ENCODE peak calls at places on chromosomes 7 and 10, in five cellular contexts. G is B cell, V is astrocyte of the spinal cord, A is MCF 10A, F is fibroblast of pulmonary artery. H is an unnamed sample.

GRCh38 chr10:125423569-125423968 is 259.4 kb downstream of the TEX36 start:
- DNase-seq in A (no peak), G (no peak), F (no peak), V (no peak), H (no peak)

GRCh38 chr7:26083113-26083512 is 68.9 kb upstream of the NFE2L3 start:
- DNase-seq in A (peak; percentile 10), V (no peak), F (no peak), G (no peak), H (no peak)

GRCh38 chr7:136168021-136168420 is 190.9 kb upstream of the MTPN start:
- DNase-seq in F (no peak), V (no peak), A (no peak), G (no peak), H (no peak)

GRCh38 chr10:73494877-73495225 is 973 bp downstream of the PPP3CB start:
- DNase-seq in A (no peak), F (peak; percentile 22), V (peak; percentile 31), G (no peak), H (no peak)

GRCh38 chr7:69962077-69962855 is 364.0 kb downstream of the AUTS2 start:
- DNase-seq in A (no peak), G (no peak), F (peak; percentile 8), V (peak; percentile 8), H (no peak)

GRCh38 chr10:33334839-33335549 is 527 bp upstream of the NRP1 start:
- DNase-seq in A (peak; percentile 90), G (no peak), F (peak; percentile 91), V (peak; percentile 94), H (peak; percentile 67)

GRCh38 chr10:49661291-49661856 is 18.1 kb upstream of the C10orf53 start:
- DNase-seq in V (no peak), F (no peak), G (no peak), A (peak; percentile 53), H (no peak)

GRCh38 chr10:61993676-61994401 is 92.3 kb downstream of the ARID5B start:
- DNase-seq in A (peak; percentile 11), F (peak; percentile 64), G (no peak), V (peak; percentile 71), H (no peak)

GRCh38 chr7:25710954-25711353 is 441.0 kb upstream of the NFE2L3 start:
- DNase-seq in G (no peak), F (no peak), V (no peak), A (no peak), H (no peak)

GRCh38 chr10:129917936-129918335 is 46.1 kb downstream of the EBF3 start:
- DNase-seq in V (no peak), A (no peak), G (no peak), F (no peak), H (no peak)

GRCh38 chr10:7121154-7121797 is 289.6 kb downstream of the SFMBT2 start:
- DNase-seq in V (peak; percentile 35), G (peak; percentile 55), A (peak; percentile 62), F (peak; percentile 46), H (peak; percentile 49)

GRCh38 chr7:134690614-134691504 is 44.2 kb downstream of the BPGM start:
- DNase-seq in A (no peak), F (no peak), V (peak; percentile 59), G (no peak), H (no peak)

GRCh38 chr10:12656518-12657142 is 307.3 kb downstream of the CAMK1D start:
- DNase-seq in A (peak; percentile 54), V (peak; percentile 75), F (peak; percentile 73), G (peak; percentile 54), H (no peak)

GRCh38 chr10:70323143-70323696 is 39.4 kb upstream of the NPFFR1 start:
- DNase-seq in G (no peak), V (no peak), A (no peak), F (no peak), H (no peak)

GRCh38 chr7:30973791-30974604 is 10.2 kb downstream of the GHRHR start:
- DNase-seq in A (no peak), G (no peak), V (no peak), F (no peak), H (no peak)

GRCh38 chr10:2964632-2965296 is 102.6 kb upstream of the PFKP start:
- DNase-seq in V (no peak), G (no peak), F (no peak), A (peak; percentile 18), H (no peak)

GRCh38 chr10:10786334-10787090 is 231.2 kb upstream of the CELF2 start:
- DNase-seq in V (peak; percentile 32), F (peak; percentile 82), A (peak; percentile 76), G (no peak), H (no peak)

GRCh38 chr7:113806633-113807327 is 112.0 kb downstream of the PPP1R3A start:
- DNase-seq in V (peak; percentile 70), G (no peak), A (no peak), F (no peak), H (no peak)

GRCh38 chr7:44787041-44787440 is 9.4 kb upstream of the PPIA start:
- DNase-seq in V (no peak), A (no peak), F (no peak), G (peak; percentile 68), H (no peak)

GRCh38 chr7:148921189-148921588 is 37.1 kb upstream of the EZH2 start:
- DNase-seq in A (no peak), V (no peak), G (no peak), F (no peak), H (no peak)

GRCh38 chr10:110274629-110275028 is 30.1 kb downstream of the SMNDC1 start:
- DNase-seq in A (no peak), G (no peak), V (no peak), F (no peak), H (no peak)

GRCh38 chr7:158767707-158768106 is 61.6 kb downstream of the ESYT2 start:
- DNase-seq in F (no peak), G (no peak), A (no peak), V (no peak), H (no peak)

GRCh38 chr10:104906112-104906511 is 265.0 kb downstream of the SORCS3 start:
- DNase-seq in G (no peak), F (no peak), V (no peak), A (no peak), H (no peak)

GRCh38 chr7:44280636-44280992 is 44.8 kb downstream of the CAMK2B start:
- DNase-seq in G (no peak), V (no peak), F (no peak), A (no peak), H (no peak)

GRCh38 chr10:89414879-89415821 is 782 bp downstream of the IFIT5 start:
- DNase-seq in V (peak; percentile 43), G (peak; percentile 69), A (peak; percentile 47), F (peak; percentile 29), H (peak; percentile 24)

GRCh38 chr10:51832652-51833383 is 133.4 kb upstream of the CSTF2T start:
- DNase-seq in V (peak; percentile 76), A (peak; percentile 83), G (no peak), F (peak; percentile 89), H (no peak)

DNA sequence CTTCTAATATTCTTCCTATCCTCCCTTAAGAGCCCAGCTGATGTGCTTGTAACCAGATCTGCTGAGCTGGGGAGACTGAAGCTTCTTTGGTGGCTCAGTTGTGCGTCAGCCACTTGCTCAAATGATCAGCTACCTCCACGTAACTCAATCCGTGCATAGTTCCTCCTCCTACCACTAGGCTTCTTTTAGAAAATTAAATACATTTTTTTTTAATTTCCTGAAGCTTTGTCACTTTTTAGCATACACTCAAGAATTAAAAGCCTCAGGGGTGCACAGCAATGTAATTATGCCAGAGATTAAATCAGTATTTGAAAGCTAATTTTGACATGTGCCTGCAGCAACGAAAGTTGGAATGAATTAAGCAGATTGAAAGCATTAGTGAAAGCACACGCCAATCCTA is 20.4 kb upstream of the PRLHR start:
- DNase-seq in V (no peak), G (no peak), A (peak; percentile 11), F (no peak), H (no peak)
- TF ChIP-seq CTCF in V (no peak), G (no peak), A (no peak), F (no peak), H (peak; percentile 23)

GRCh38 chr10:35236739-35237138 is 99.6 kb upstream of the CCNY start:
- DNase-seq in V (peak; percentile 32), F (peak; percentile 43), A (peak; percentile 13), G (no peak), H (no peak)
- TF ChIP-seq CTCF in V (peak; percentile 42), F (peak; percentile 51), A (peak; percentile 19), G (no peak), H (peak; percentile 42)

GRCh38 chr7:12062062-12062461 is 149.0 kb upstream of the TMEM106B start:
- DNase-seq in V (no peak), A (peak; percentile 20), G (no peak), F (peak; percentile 12), H (no peak)
- TF ChIP-seq CTCF in V (peak; percentile 24), A (peak; percentile 11), G (no peak), F (peak; percentile 52), H (peak; percentile 37)

DNA sequence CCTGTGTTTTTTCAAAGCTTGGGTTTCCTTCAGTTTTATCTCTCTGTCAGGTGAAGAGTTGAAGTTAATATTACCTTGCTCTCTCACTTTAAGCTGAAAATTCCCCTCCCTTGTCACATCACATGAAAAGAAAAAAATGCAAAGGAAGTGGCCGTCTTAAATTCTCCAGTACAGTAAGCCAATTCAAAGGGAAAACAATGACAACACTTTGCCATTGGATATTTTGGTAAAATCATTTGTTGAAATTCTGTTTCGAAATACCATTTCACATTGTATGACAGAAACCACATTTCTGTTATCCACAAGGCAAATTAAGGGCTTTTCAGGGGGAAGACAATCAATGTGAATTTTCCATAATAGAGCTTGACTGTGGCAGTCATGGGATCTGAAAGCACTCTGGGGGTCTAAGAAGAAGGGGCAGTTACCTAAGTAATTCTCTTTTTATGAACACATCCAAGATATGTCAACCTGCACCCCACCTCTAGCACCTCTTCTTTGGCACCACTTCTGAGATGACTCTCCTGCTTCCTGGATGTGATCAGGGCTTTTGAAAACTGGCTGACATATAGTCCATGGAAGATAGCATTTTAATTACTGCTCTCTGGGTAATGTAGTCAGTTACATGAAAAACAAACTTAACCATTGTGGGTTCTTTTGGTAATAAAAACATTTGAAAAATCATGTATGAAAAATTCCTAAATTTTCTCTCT is 63.8 kb downstream of the ENTPD1 start:
- DNase-seq in V (no peak), A (no peak), F (peak; percentile 61), G (no peak), H (no peak)
- TF ChIP-seq CTCF in V (no peak), A (no peak), F (no peak), G (no peak), H (no peak)

GRCh38 chr10:119302172-119302571 is 94.8 kb downstream of the GRK5 start:
- DNase-seq in A (no peak), V (no peak), G (no peak), F (no peak), H (no peak)

GRCh38 chr10:119301397-119301796 is 94.0 kb downstream of the GRK5 start:
- DNase-seq in F (no peak), V (no peak), A (no peak), G (peak; percentile 68), H (no peak)

GRCh38 chr10:119298788-119299187 is 91.4 kb downstream of the GRK5 start:
- DNase-seq in V (no peak), F (no peak), A (no peak), G (no peak), H (no peak)

GRCh38 chr10:119297207-119297968 is 90.0 kb downstream of the GRK5 start:
- DNase-seq in F (no peak), G (no peak), A (no peak), V (no peak), H (no peak)

GRCh38 chr10:119299531-119299930 is 92.2 kb downstream of the GRK5 start:
- DNase-seq in A (no peak), F (peak; percentile 17), V (no peak), G (no peak), H (no peak)
- TF ChIP-seq CTCF in A (no peak), F (no peak), V (no peak), G (no peak), H (no peak)

GRCh38 chr10:131946321-131946751 is 35.4 kb downstream of the BNIP3 start:
- DNase-seq in A (peak; percentile 64), V (peak; percentile 86), G (no peak), F (peak; percentile 85), H (no peak)
- TF ChIP-seq CTCF in A (no peak), V (no peak), G (no peak), F (no peak), H (no peak)